ENCODE peak calls at places on chromosome 3, in five cellular contexts. Q is GM12878, S is HCT116, Y is H1, W is K562. B is an unnamed sample.

GRCh38 chr3:23664459-23664858 is 141.3 kb upstream of the UBE2E1 start:
- DNase-seq in Q (no peak), S (no peak), Y (no peak), W (no peak), B (no peak)

GRCh38 chr3:81581966-81582599 is 179.4 kb downstream of the GBE1 start:
- DNase-seq in Q (peak; percentile 4), S (peak; percentile 15), Y (no peak), W (no peak), B (peak; percentile 20)

GRCh38 chr3:177443469-177443868 is 246.2 kb upstream of the TBL1XR1 start:
- DNase-seq in Q (no peak), S (peak; percentile 19), Y (no peak), W (no peak), B (peak; percentile 12)

GRCh38 chr3:115790759-115791158 is 167.4 kb downstream of the GAP43 start:
- DNase-seq in Q (no peak), S (peak; percentile 94), Y (no peak), W (peak; percentile 34), B (peak; percentile 84)

GRCh38 chr3:23600178-23600577 is 205.6 kb upstream of the UBE2E1 start:
- DNase-seq in Q (no peak), S (no peak), Y (peak; percentile 36), W (no peak), B (no peak)

GRCh38 chr3:139520028-139520737 is 19.4 kb downstream of the RBP1 start:
- DNase-seq in Q (no peak), S (peak; percentile 69), Y (peak; percentile 80), W (peak; percentile 94), B (no peak)

GRCh38 chr3:122992628-122993570 is 34.7 kb downstream of the SEMA5B start:
- DNase-seq in Q (no peak), S (no peak), Y (no peak), W (no peak), B (no peak)

GRCh38 chr3:171284308-171285075 is 175.7 kb downstream of the TNIK start:
- DNase-seq in Q (peak; percentile 76), S (peak; percentile 51), Y (no peak), W (no peak), B (no peak)

GRCh38 chr3:16448691-16449090 is 64.8 kb downstream of the RFTN1 start:
- DNase-seq in Q (no peak), S (peak; percentile 54), Y (no peak), W (no peak), B (no peak)

GRCh38 chr3:47380026-47380600 is 708 bp upstream of the PTPN23 start:
- DNase-seq in Q (no peak), S (no peak), Y (no peak), W (no peak), B (no peak)

GRCh38 chr3:151290673-151291072 is 12.3 kb upstream of the P2RY14 start:
- DNase-seq in Q (no peak), S (peak; percentile 29), Y (no peak), W (no peak), B (no peak)

GRCh38 chr3:48194446-48195071 is 6.3 kb upstream of the CDC25A start:
- DNase-seq in Q (peak; percentile 23), S (peak; percentile 48), Y (peak; percentile 95), W (peak; percentile 53), B (peak; percentile 68)

GRCh38 chr3:113668015-113668414 is 28.4 kb downstream of the USF3 start:
- DNase-seq in Q (no peak), S (no peak), Y (no peak), W (no peak), B (no peak)

GRCh38 chr3:40477671-40478070 is 749 bp downstream of the ZNF619 start:
- DNase-seq in Q (no peak), S (no peak), Y (no peak), W (no peak), B (no peak)

DNA sequence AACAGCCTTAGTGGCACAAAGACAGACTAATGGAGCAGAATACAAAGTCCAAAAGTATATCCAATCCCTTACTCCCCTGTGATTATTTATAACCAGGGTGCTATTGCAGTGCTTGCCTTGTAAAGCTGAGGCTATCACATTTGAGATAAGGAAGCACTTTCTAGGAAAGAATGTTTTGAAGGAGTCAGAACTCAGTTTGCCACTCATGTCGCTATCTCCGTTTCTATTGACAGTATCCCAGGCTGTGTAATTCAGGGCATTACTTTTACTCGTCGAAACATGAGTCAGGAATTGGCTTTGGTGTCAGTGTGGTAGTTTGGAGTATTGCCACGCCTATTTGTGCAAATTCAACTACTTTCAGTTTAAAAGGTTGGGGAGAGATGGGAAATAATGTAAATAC is 78.4 kb downstream of the FBXL2 start:
- DNase-seq in Q (no peak), S (no peak), Y (no peak), W (no peak), B (no peak)
- H3K9ac ChIP-seq in Q (no peak overlapping the region), S (no peak overlapping the region), Y (no peak overlapping the region), W (no peak overlapping the region), B (no peak overlapping the region)

GRCh38 chr3:42911551-42911950 is 5.6 kb downstream of the ZNF662 start:
- DNase-seq in Q (no peak), S (no peak), Y (no peak), W (no peak), B (no peak)
- H3K9me3 ChIP-seq in Q (peaks cover 4% of the 10 kb centered on the region), S (peaks cover 7% of the 10 kb centered on the region), Y (peaks cover 32% of the 10 kb centered on the region), W (peaks cover 9% of the 10 kb centered on the region), B (no peaks in the 10 kb centered on the region)

DNA sequence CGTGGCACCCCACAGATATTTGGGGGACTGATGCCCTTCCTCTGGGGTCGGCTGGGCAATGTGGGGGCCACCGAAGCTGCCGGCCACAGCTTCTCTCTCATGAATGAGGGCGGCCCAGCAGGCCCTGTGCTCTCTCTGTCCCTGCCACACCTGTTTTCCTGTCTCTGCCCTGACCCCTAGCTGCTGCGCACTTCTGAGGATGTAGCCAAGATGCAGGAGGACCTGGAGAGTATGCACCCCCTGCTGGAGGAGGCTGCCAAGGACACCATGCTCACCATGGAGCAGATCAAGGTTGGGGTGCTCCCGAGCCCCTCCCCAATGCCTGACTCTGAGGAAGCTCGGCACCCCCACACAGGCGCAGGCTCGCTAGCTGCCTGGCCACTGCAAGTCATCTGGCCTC is 59.7 kb downstream of the SEMA3G start:
- DNase-seq in Q (no peak), S (peak; percentile 64), Y (peak; percentile 85), W (peak; percentile 79), B (peak; percentile 42)
- TF ChIP-seq SRF in Q (no peak), S (no peak), Y (no peak), W (no peak), B (no peak)

DNA sequence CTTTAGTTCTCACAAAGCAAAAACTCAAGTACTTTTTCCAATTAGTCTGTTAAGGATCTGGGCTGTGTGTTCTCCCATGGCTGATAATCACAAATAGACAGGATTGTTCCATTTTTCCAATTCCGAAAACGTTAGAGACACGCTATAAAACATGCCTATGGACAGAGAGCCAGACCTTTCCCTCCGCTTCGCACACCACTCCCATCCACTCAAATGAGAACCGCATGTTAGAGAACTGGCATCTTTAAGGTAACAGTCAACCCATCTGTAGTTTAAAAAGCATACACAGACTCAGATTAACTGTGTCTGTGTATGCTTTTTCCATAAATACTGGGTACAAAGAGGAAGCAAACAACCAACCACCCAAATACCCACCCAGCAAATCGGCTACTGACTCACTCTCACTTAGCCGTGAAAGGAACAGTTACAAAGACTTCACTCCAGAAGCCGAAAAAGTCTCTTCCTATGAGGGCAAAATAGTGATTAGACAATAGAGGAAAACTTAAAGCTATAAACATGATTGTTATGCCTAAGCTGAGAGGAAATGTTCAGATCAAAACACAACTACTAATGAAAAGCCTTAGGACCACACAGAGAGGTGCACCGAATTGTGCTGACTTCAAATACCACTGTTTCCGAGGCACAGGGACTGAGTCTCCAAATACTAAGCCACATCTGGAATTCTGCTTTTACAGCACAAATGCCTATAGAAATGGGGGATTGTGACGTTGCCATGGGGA is 36.1 kb downstream of the IL17RD start:
- DNase-seq in Q (no peak), S (no peak), Y (no peak), W (no peak), B (no peak)
- H3K9ac ChIP-seq in Q (no peak overlapping the region), S (no peak overlapping the region), Y (no peak overlapping the region), W (no peak overlapping the region), B (no peak overlapping the region)